ENCODE peak calls at places on chromosomes 11 and 22, in nine cellular contexts. M is endodermal cell, A is hepatocyte, L is left ventricle myocardium inferior, Q is IMR-90, R is AG04450, T is left lung, O is adrenal gland, E is PC-3. Z is an unnamed sample.
A peak's percentile ranks its signal among the peaks of the same experiment; 100 is the strongest.

GRCh38 chr11:60810583-60810982 is 25.4 kb downstream of the MS4A10 start:
- DNase-seq in M (no peak), A (no peak), L (no peak), Q (no peak), R (no peak), T (no peak), O (no peak), E (no peak), Z (no peak)

GRCh38 chr11:45371251-45371749 is 85.2 kb upstream of the SYT13 start:
- DNase-seq in M (peak; percentile 97), A (peak; percentile 86), L (peak; percentile 57), Q (peak; percentile 46), R (peak; percentile 7), T (peak; percentile 46), O (peak; percentile 67), E (peak; percentile 77), Z (no peak)

GRCh38 chr11:58900479-58901420 is 38.5 kb upstream of the GLYATL1 start:
- DNase-seq in M (peak; percentile 99), A (peak; percentile 87), L (peak; percentile 63), Q (peak; percentile 73), R (peak; percentile 61), T (peak; percentile 58), O (peak; percentile 65), E (peak; percentile 96), Z (no peak)

GRCh38 chr22:33865248-33865647 is 55.0 kb downstream of the LARGE1 start:
- DNase-seq in M (no peak), A (no peak), L (no peak), Q (no peak), R (no peak), T (no peak), O (no peak), E (peak; percentile 1), Z (no peak)

GRCh38 chr22:19080853-19081252 is 41.4 kb downstream of the DGCR2 start:
- DNase-seq in M (no peak), A (no peak), L (no peak), Q (no peak), R (no peak), T (no peak), O (no peak), E (no peak), Z (no peak)

GRCh38 chr22:23196165-23196564 is 15.9 kb downstream of the BCR start:
- DNase-seq in M (no peak), A (no peak), L (no peak), Q (no peak), R (no peak), T (no peak), O (no peak), E (no peak), Z (no peak)

GRCh38 chr11:45646275-45646970 is 19.0 kb downstream of the CHST1 start:
- DNase-seq in M (peak; percentile 58), A (no peak), L (no peak), Q (peak; percentile 22), R (no peak), T (no peak), O (no peak), E (peak; percentile 27), Z (no peak)

GRCh38 chr11:100929377-100929776 is 200.2 kb downstream of the PGR start:
- DNase-seq in M (no peak), A (no peak), L (no peak), Q (peak; percentile 81), R (no peak), T (no peak), O (no peak), E (peak; percentile 49), Z (no peak)

GRCh38 chr11:115244314-115244713 is 259.9 kb downstream of the CADM1 start:
- DNase-seq in M (no peak), A (no peak), L (no peak), Q (no peak), R (no peak), T (no peak), O (no peak), E (no peak), Z (no peak)

GRCh38 chr11:125201525-125202121 is 37.1 kb downstream of the PKNOX2 start:
- DNase-seq in M (no peak), A (peak; percentile 40), L (no peak), Q (peak; percentile 7), R (no peak), T (no peak), O (no peak), E (peak; percentile 12), Z (no peak)

GRCh38 chr11:128904303-128904871 is 13.2 kb downstream of the KCNJ5 start:
- DNase-seq in M (peak; percentile 70), A (no peak), L (no peak), Q (no peak), R (no peak), T (no peak), O (no peak), E (no peak), Z (no peak)

GRCh38 chr11:128904872-128905344 is 13.8 kb downstream of the KCNJ5 start:
- DNase-seq in M (peak; percentile 81), A (peak; percentile 38), L (peak; percentile 48), Q (no peak), R (no peak), T (no peak), O (peak; percentile 38), E (peak; percentile 26), Z (no peak)

GRCh38 chr11:128903248-128904041 is 12.3 kb downstream of the KCNJ5 start:
- DNase-seq in M (peak; percentile 86), A (no peak), L (peak; percentile 44), Q (peak; percentile 59), R (no peak), T (peak; percentile 71), O (peak; percentile 46), E (no peak), Z (no peak)

GRCh38 chr11:128906185-128907065 is 15.3 kb downstream of the KCNJ5 start:
- DNase-seq in M (no peak), A (no peak), L (no peak), Q (no peak), R (no peak), T (no peak), O (no peak), E (no peak), Z (no peak)

GRCh38 chr11:128905345-128906184 is 14.4 kb downstream of the KCNJ5 start:
- DNase-seq in M (peak; percentile 90), A (peak; percentile 65), L (no peak), Q (peak; percentile 26), R (no peak), T (no peak), O (peak; percentile 52), E (peak; percentile 77), Z (no peak)
- TF ChIP-seq CTCF in M (peak; percentile 81), A (peak; percentile 54), L (peak; percentile 59), Q (peak; percentile 33), R (peak; percentile 49), T (peak; percentile 51), O (peak; percentile 24), E (peak; percentile 76), Z (no peak)

GRCh38 chr22:43276311-43276710 is 66.9 kb downstream of the SCUBE1 start:
- DNase-seq in M (no peak), A (no peak), L (no peak), Q (no peak), R (no peak), T (no peak), O (no peak), E (no peak), Z (no peak)
- H3K9me3 ChIP-seq in M (no peaks in the 10 kb centered on the region), A (no peaks in the 10 kb centered on the region), L (no peaks in the 10 kb centered on the region), Q (no peaks in the 10 kb centered on the region), R (no peaks in the 10 kb centered on the region), T (no peaks in the 10 kb centered on the region), O (no peaks in the 10 kb centered on the region), E (no peaks in the 10 kb centered on the region), Z (no peaks in the 10 kb centered on the region)

DNA sequence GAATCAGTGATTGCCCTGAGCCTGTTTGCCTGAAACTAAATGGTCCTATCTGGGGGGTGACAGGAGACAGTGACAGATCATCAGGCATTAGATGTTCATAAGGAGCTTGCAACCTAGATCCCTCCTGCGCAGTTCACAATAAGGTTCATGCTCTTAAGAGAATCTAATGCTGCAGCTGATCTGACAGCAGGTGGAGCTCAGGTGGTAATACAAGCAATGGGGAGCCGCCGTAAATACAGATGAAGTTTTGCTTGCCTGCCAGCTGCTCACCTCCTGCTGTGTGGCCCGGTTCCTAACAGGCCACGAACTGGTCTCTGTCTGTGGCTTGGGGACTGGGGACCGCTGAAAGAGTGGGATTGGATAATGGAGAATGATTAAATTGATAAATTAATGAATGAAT is 14.0 kb downstream of the NOX4 start:
- DNase-seq in M (peak; percentile 79), A (peak; percentile 46), L (no peak), Q (no peak), R (no peak), T (no peak), O (no peak), E (peak; percentile 41), Z (no peak)
- TF ChIP-seq CTCF in M (peak; percentile 39), A (no peak), L (no peak), Q (no peak), R (no peak), T (no peak), O (no peak), E (peak; percentile 34), Z (no peak)

DNA sequence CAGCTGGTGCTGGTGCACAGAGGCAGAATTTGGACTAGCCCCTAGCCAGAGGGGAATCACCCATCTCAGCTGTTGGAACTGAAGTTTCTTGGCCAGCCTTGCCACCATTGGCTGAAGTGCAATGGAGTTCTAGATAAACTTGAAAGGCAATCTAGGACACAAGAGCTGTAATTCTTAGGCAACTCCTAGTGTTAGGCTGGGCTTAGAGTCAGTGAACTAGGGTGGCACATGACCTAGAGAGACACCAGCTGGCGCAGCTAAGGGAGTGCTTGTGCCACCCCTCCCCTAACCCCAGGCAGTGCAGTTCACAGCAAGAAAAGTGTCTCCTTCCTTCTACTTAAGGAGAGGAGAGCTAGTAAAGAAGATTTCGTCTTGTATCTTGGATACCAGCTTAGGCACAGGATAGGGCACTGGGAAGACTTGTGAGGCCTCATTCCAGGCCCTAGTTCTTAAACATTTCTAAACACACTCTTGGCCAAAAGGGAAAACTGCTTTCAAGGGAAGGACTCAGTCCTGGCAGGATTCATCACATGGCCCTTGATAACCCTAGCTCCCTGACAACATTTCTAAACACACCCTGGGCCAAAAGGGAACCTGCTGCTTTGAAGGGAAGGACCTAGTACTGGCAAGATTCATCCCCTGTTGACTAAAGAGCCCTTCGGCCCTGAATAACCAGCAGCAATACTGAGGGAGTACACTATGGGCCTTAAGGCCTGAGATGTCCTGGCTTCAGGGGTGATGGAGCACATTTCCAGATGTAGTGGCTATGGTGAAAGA is 53.4 kb downstream of the XRRA1 start:
- DNase-seq in M (no peak), A (no peak), L (no peak), Q (no peak), R (no peak), T (no peak), O (no peak), E (no peak), Z (no peak)
- H3K9me3 ChIP-seq in M (peaks cover 57% of the 10 kb centered on the region), A (peaks cover 8% of the 10 kb centered on the region), L (peaks cover 52% of the 10 kb centered on the region), Q (no peaks in the 10 kb centered on the region), R (peaks cover 4% of the 10 kb centered on the region), T (no peaks in the 10 kb centered on the region), O (peaks cover 4% of the 10 kb centered on the region), E (peaks cover 1% of the 10 kb centered on the region), Z (peaks cover 46% of the 10 kb centered on the region)

GRCh38 chr22:49298834-49299750 is 528.6 kb downstream of the BRD1 start:
- DNase-seq in M (no peak), A (no peak), L (no peak), Q (no peak), R (no peak), T (peak; percentile 18), O (no peak), E (no peak), Z (no peak)
- TF ChIP-seq CTCF in M (no peak), A (no peak), L (no peak), Q (no peak), R (no peak), T (no peak), O (no peak), E (no peak), Z (no peak)